ENCODE peak calls at places on chromosomes 4 and X, in six cellular contexts. W is HTR-8/SVneo; V is NCI-H2081; I is skeletal muscle cell; H is glutamatergic neuron; Q is CD4-positive, CD25-positive, alpha-beta regulatory T cell. C is an unnamed sample.

GRCh38 chr4:177519481-177520270 is 77.4 kb upstream of the AGA start:
- DNase-seq in W (no peak), V (no peak), I (peak), H (no peak), Q (no peak), C (no peak)

GRCh38 chr4:99404595-99405287 is 30.4 kb downstream of the ADH7 start:
- DNase-seq in W (peak), V (no peak), I (peak), H (no peak), Q (peak), C (peak)

GRCh38 chr4:122814426-122814825 is 12.2 kb upstream of the FGF2 start:
- DNase-seq in W (no peak), V (no peak), I (no peak), H (no peak), Q (no peak), C (no peak)

GRCh38 chrX:15471016-15471415 is 22.1 kb downstream of the PIR start:
- DNase-seq in W (peak), V (peak), I (no peak), H (peak), Q (peak), C (peak)

GRCh38 chr4:122329876-122330595 is 48.8 kb upstream of the ADAD1 start:
- DNase-seq in W (no peak), V (no peak), I (no peak), H (no peak), Q (no peak), C (peak)

GRCh38 chr4:74230902-74231499 is 73.1 kb downstream of the MTHFD2L start:
- DNase-seq in W (no peak), V (no peak), I (peak), H (no peak), Q (peak), C (peak)

GRCh38 chr4:1370321-1371124 is 23.5 kb downstream of the UVSSA start:
- DNase-seq in W (no peak), V (no peak), I (no peak), H (peak), Q (no peak), C (no peak)

GRCh38 chrX:79452879-79453278 is 85.7 kb upstream of the ITM2A start:
- DNase-seq in W (no peak), V (no peak), I (no peak), H (no peak), Q (no peak), C (no peak)

GRCh38 chr4:20181926-20182325 is 69.8 kb upstream of the SLIT2 start:
- DNase-seq in W (no peak), V (no peak), I (no peak), H (no peak), Q (no peak), C (no peak)

GRCh38 chrX:116277391-116277790 is 106.8 kb downstream of the AGTR2 start:
- DNase-seq in W (no peak), V (no peak), I (no peak), H (no peak), Q (no peak), C (no peak)

GRCh38 chrX:115266300-115266699 is 23.2 kb upstream of the LUZP4 start:
- DNase-seq in W (no peak), V (no peak), I (no peak), H (no peak), Q (no peak), C (no peak)

GRCh38 chrX:108362026-108362425 is 76.2 kb downstream of the COL4A6 start:
- DNase-seq in W (no peak), V (no peak), I (no peak), H (no peak), Q (no peak), C (no peak)

GRCh38 chr4:73068496-73069337 is 799 bp downstream of the COX18 start:
- DNase-seq in W (no peak), V (peak), I (no peak), H (no peak), Q (peak), C (peak)

GRCh38 chrX:17120816-17121215 is 174.4 kb downstream of the REPS2 start:
- DNase-seq in W (no peak), V (no peak), I (no peak), H (no peak), Q (no peak), C (no peak)

GRCh38 chr4:8768357-8768999 is 103.2 kb downstream of the HMX1 start:
- DNase-seq in W (no peak), V (no peak), I (no peak), H (no peak), Q (no peak), C (no peak)

GRCh38 chrX:18701621-18702361 is 5.7 kb upstream of the PPEF1 start:
- DNase-seq in W (no peak), V (no peak), I (no peak), H (no peak), Q (no peak), C (no peak)

GRCh38 chrX:150007356-150007755 is 69.1 kb upstream of the EOLA2 start:
- DNase-seq in W (no peak), V (no peak), I (no peak), H (no peak), Q (no peak), C (no peak)

GRCh38 chr4:70706516-70706915 is 15.2 kb upstream of the RUFY3 start:
- DNase-seq in W (no peak), V (no peak), I (no peak), H (no peak), Q (no peak), C (no peak)

GRCh38 chr4:47639531-47639930 is 154.5 kb downstream of the ATP10D start:
- DNase-seq in W (no peak), V (no peak), I (no peak), H (no peak), Q (no peak), C (no peak)

GRCh38 chr4:33715996-33716395 is 2528.3 kb downstream of the ARAP2 start:
- DNase-seq in W (peak), V (no peak), I (peak), H (no peak), Q (no peak), C (peak)

GRCh38 chrX:41313419-41313818 is 20.5 kb upstream of the DDX3X start:
- DNase-seq in W (no peak), V (no peak), I (no peak), H (no peak), Q (no peak), C (peak)

GRCh38 chr4:76301068-76301774 is 5.3 kb upstream of the STBD1 start:
- DNase-seq in W (peak), V (no peak), I (peak), H (no peak), Q (peak), C (peak)

GRCh38 chr4:56289934-56290333 is 97.4 kb downstream of the AASDH start:
- DNase-seq in W (no peak), V (no peak), I (no peak), H (no peak), Q (peak), C (no peak)

GRCh38 chrX:23919706-23920320 is 12.0 kb downstream of the CXorf58 start:
- DNase-seq in W (no peak), V (no peak), I (no peak), H (no peak), Q (no peak), C (no peak)

GRCh38 chr4:109434007-109434792 is 585 bp downstream of the SEC24B start:
- DNase-seq in W (no peak), V (peak), I (no peak), H (peak), Q (peak), C (no peak)

GRCh38 chr4:13541720-13542576 is 2.4 kb downstream of the NKX3-2 start:
- DNase-seq in W (no peak), V (no peak), I (no peak), H (peak), Q (peak), C (no peak)

GRCh38 chrX:11137543-11138139 is 26.5 kb downstream of the HCCS start:
- DNase-seq in W (no peak), V (peak), I (peak), H (no peak), Q (peak), C (peak)

GRCh38 chr4:14716622-14717021 is 285.7 kb upstream of the CPEB2 start:
- DNase-seq in W (no peak), V (peak), I (peak), H (no peak), Q (no peak), C (no peak)

GRCh38 chrX:69291111-69291510 is 125.9 kb upstream of the PJA1 start:
- DNase-seq in W (no peak), V (no peak), I (no peak), H (no peak), Q (no peak), C (no peak)

GRCh38 chrX:53685711-53686110 is 808 bp downstream of the HUWE1 start:
- DNase-seq in W (no peak), V (no peak), I (no peak), H (no peak), Q (peak), C (no peak)

GRCh38 chr4:190019023-190019858 is 7.8 kb downstream of the FRG2 start:
- DNase-seq in W (no peak), V (no peak), I (no peak), H (peak), Q (no peak), C (no peak)

C was measured in GM04504.